ENCODE peak calls at places on chromosome 13, in nine cellular contexts. One of them, this sample, is unnamed.

GRCh38 chr13:110388141-110388943 is 81.3 kb downstream of the COL4A2 start:
- DNase-seq in AG09319: no peak
- DNase-seq in foreskin fibroblast: no peak
- DNase-seq in fibroblast of lung: peak; percentile 86
- DNase-seq in bronchial epithelial cell: peak; percentile 58
- DNase-seq in progenitor cell of endocrine pancreas: no peak
- DNase-seq in neural progenitor cell: no peak
- DNase-seq in upper lobe of left lung: peak; percentile 49
- DNase-seq in CD4-positive, alpha-beta T cell: no peak
- DNase-seq in this sample: no peak

GRCh38 chr13:93861818-93862217 is 617.7 kb downstream of the DCT start:
- DNase-seq in CD4-positive, alpha-beta T cell: no peak
- DNase-seq in neural progenitor cell: no peak
- DNase-seq in progenitor cell of endocrine pancreas: no peak
- DNase-seq in bronchial epithelial cell: peak; percentile 5
- DNase-seq in fibroblast of lung: peak; percentile 71
- DNase-seq in AG09319: no peak
- DNase-seq in upper lobe of left lung: no peak
- DNase-seq in foreskin fibroblast: peak; percentile 37
- DNase-seq in this sample: no peak

GRCh38 chr13:81395368-81395767 is 1054.4 kb upstream of the SPRY2 start:
- DNase-seq in upper lobe of left lung: no peak
- DNase-seq in CD4-positive, alpha-beta T cell: no peak
- DNase-seq in AG09319: no peak
- DNase-seq in fibroblast of lung: no peak
- DNase-seq in foreskin fibroblast: no peak
- DNase-seq in progenitor cell of endocrine pancreas: no peak
- DNase-seq in neural progenitor cell: peak; percentile 59
- DNase-seq in bronchial epithelial cell: no peak
- DNase-seq in this sample: no peak

GRCh38 chr13:46210362-46211083 is 1.2 kb upstream of the LRRC63 start:
- DNase-seq in bronchial epithelial cell: no peak
- DNase-seq in fibroblast of lung: no peak
- DNase-seq in upper lobe of left lung: no peak
- DNase-seq in progenitor cell of endocrine pancreas: no peak
- DNase-seq in AG09319: no peak
- DNase-seq in CD4-positive, alpha-beta T cell: no peak
- DNase-seq in neural progenitor cell: no peak
- DNase-seq in foreskin fibroblast: no peak
- DNase-seq in this sample: no peak

GRCh38 chr13:59061621-59062020 is 1102.1 kb downstream of the DIAPH3 start:
- DNase-seq in AG09319: no peak
- DNase-seq in upper lobe of left lung: no peak
- DNase-seq in neural progenitor cell: no peak
- DNase-seq in bronchial epithelial cell: no peak
- DNase-seq in progenitor cell of endocrine pancreas: no peak
- DNase-seq in foreskin fibroblast: no peak
- DNase-seq in fibroblast of lung: no peak
- DNase-seq in CD4-positive, alpha-beta T cell: no peak
- DNase-seq in this sample: no peak

GRCh38 chr13:33228645-33229445 is 56.7 kb downstream of the STARD13 start:
- DNase-seq in upper lobe of left lung: no peak
- DNase-seq in neural progenitor cell: peak; percentile 51
- DNase-seq in bronchial epithelial cell: peak; percentile 45
- DNase-seq in AG09319: peak; percentile 57
- DNase-seq in fibroblast of lung: peak; percentile 70
- DNase-seq in foreskin fibroblast: peak; percentile 77
- DNase-seq in progenitor cell of endocrine pancreas: no peak
- DNase-seq in CD4-positive, alpha-beta T cell: no peak
- DNase-seq in this sample: no peak

GRCh38 chr13:101795460-101795859 is 343.0 kb downstream of the ITGBL1 start:
- DNase-seq in CD4-positive, alpha-beta T cell: no peak
- DNase-seq in progenitor cell of endocrine pancreas: no peak
- DNase-seq in bronchial epithelial cell: no peak
- DNase-seq in upper lobe of left lung: no peak
- DNase-seq in AG09319: no peak
- DNase-seq in foreskin fibroblast: no peak
- DNase-seq in fibroblast of lung: no peak
- DNase-seq in neural progenitor cell: no peak
- DNase-seq in this sample: no peak

GRCh38 chr13:86792153-86792651 is 879.0 kb upstream of the SLITRK5 start:
- DNase-seq in foreskin fibroblast: no peak
- DNase-seq in progenitor cell of endocrine pancreas: no peak
- DNase-seq in bronchial epithelial cell: no peak
- DNase-seq in neural progenitor cell: no peak
- DNase-seq in upper lobe of left lung: no peak
- DNase-seq in CD4-positive, alpha-beta T cell: no peak
- DNase-seq in fibroblast of lung: no peak
- DNase-seq in AG09319: no peak
- DNase-seq in this sample: no peak

GRCh38 chr13:93318538-93318937 is 91.9 kb downstream of the GPC6 start:
- DNase-seq in AG09319: no peak
- DNase-seq in neural progenitor cell: no peak
- DNase-seq in foreskin fibroblast: no peak
- DNase-seq in CD4-positive, alpha-beta T cell: no peak
- DNase-seq in bronchial epithelial cell: peak; percentile 50
- DNase-seq in upper lobe of left lung: peak; percentile 28
- DNase-seq in progenitor cell of endocrine pancreas: no peak
- DNase-seq in fibroblast of lung: peak; percentile 38
- DNase-seq in this sample: no peak

GRCh38 chr13:43880451-43880850 is 747 bp downstream of the LACC1 start:
- DNase-seq in AG09319: no peak
- DNase-seq in progenitor cell of endocrine pancreas: no peak
- DNase-seq in neural progenitor cell: no peak
- DNase-seq in bronchial epithelial cell: no peak
- DNase-seq in CD4-positive, alpha-beta T cell: no peak
- DNase-seq in foreskin fibroblast: no peak
- DNase-seq in upper lobe of left lung: no peak
- DNase-seq in fibroblast of lung: peak; percentile 10
- DNase-seq in this sample: no peak

GRCh38 chr13:31168736-31169135 is 7.0 kb upstream of the HSPH1 start:
- DNase-seq in bronchial epithelial cell: no peak
- DNase-seq in neural progenitor cell: no peak
- DNase-seq in upper lobe of left lung: no peak
- DNase-seq in CD4-positive, alpha-beta T cell: no peak
- DNase-seq in progenitor cell of endocrine pancreas: no peak
- DNase-seq in AG09319: no peak
- DNase-seq in fibroblast of lung: no peak
- DNase-seq in foreskin fibroblast: no peak
- DNase-seq in this sample: no peak

GRCh38 chr13:100630564-100630963 is 42.0 kb upstream of the GGACT start:
- DNase-seq in CD4-positive, alpha-beta T cell: no peak
- DNase-seq in AG09319: no peak
- DNase-seq in bronchial epithelial cell: no peak
- DNase-seq in fibroblast of lung: no peak
- DNase-seq in foreskin fibroblast: no peak
- DNase-seq in progenitor cell of endocrine pancreas: no peak
- DNase-seq in upper lobe of left lung: no peak
- DNase-seq in neural progenitor cell: peak; percentile 78
- DNase-seq in this sample: no peak

DNA sequence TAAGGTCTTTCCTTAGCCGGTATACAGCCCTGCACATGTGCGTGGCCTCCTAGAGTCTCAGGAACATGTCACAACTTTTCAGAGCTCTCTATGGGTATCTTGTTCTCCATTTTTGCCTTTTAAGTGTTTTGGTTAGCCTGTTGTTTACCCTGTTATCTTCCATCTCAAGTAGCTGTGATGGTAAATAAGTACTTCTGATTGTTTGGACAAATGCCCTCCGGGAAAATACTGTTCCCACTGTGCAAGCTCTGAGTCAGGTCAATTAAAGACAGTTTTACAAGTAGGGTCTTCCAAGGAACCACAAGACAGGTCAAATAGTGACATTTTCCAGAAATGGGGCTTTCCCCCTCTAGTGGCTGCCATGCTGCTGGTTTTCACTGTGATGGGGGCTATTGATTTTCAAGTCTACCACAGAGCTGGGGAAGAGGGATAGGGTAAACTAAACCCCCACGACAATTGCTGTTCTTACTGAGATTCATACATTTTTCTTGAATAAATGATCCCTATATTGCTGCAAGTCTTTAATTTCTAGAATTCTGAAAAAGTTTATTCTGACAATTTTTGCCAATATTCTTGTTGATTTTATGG is 109.5 kb downstream of the TM9SF2 start:
- DNase-seq in AG09319: no peak
- DNase-seq in progenitor cell of endocrine pancreas: no peak
- DNase-seq in upper lobe of left lung: no peak
- DNase-seq in fibroblast of lung: no peak
- DNase-seq in CD4-positive, alpha-beta T cell: no peak
- DNase-seq in bronchial epithelial cell: no peak
- DNase-seq in neural progenitor cell: no peak
- DNase-seq in foreskin fibroblast: no peak
- DNase-seq in this sample: no peak
- TF ChIP-seq CTCF in AG09319: peak; percentile 22
- TF ChIP-seq CTCF in progenitor cell of endocrine pancreas: peak; percentile 27
- TF ChIP-seq CTCF in upper lobe of left lung: no peak
- TF ChIP-seq CTCF in fibroblast of lung: peak; percentile 28
- TF ChIP-seq CTCF in CD4-positive, alpha-beta T cell: no peak
- TF ChIP-seq CTCF in bronchial epithelial cell: peak; percentile 5
- TF ChIP-seq CTCF in neural progenitor cell: peak; percentile 54
- TF ChIP-seq CTCF in foreskin fibroblast: peak; percentile 5
- TF ChIP-seq CTCF in this sample: no peak

GRCh38 chr13:21777166-21777565 is 106.3 kb downstream of the FGF9 start:
- DNase-seq in upper lobe of left lung: no peak
- DNase-seq in neural progenitor cell: no peak
- DNase-seq in bronchial epithelial cell: no peak
- DNase-seq in foreskin fibroblast: no peak
- DNase-seq in CD4-positive, alpha-beta T cell: no peak
- DNase-seq in fibroblast of lung: no peak
- DNase-seq in progenitor cell of endocrine pancreas: no peak
- DNase-seq in AG09319: no peak
- DNase-seq in this sample: no peak
- TF ChIP-seq CTCF in upper lobe of left lung: no peak
- TF ChIP-seq CTCF in neural progenitor cell: no peak
- TF ChIP-seq CTCF in bronchial epithelial cell: no peak
- TF ChIP-seq CTCF in foreskin fibroblast: no peak
- TF ChIP-seq CTCF in CD4-positive, alpha-beta T cell: no peak
- TF ChIP-seq CTCF in fibroblast of lung: no peak
- TF ChIP-seq CTCF in progenitor cell of endocrine pancreas: no peak
- TF ChIP-seq CTCF in AG09319: no peak
- TF ChIP-seq CTCF in this sample: no peak

DNA sequence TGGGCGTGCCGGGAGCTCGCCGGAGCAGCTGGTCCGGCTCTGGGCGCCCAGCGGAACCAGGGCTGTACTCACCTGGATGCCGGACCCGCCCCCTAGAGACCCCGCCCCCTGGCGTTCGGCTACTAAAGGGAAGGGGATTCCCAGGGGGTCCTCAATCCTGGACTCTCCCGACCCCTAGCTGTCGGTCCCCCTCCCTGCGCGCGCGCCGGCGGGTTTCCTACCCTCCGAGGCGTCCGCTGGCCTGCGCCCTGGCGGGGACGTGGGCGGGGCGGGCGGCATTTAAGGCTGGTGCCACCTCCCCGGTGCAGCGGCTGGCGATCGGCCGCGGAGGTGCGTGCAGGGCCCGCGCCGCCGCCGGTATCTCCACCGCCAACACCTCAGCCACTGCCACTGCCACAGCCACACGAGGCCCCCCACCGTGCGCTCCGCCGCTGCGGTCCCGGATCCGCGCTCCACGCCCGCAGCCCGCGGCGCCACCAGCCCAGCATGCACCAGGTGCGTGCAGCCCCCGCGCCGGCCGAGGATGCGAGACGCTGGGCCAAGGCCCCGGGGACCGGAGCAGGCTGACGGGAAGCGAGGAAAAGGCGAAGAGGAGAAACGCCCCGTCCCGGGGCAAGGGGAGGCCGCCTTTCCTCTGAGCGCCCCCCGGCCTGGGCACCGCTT is at the start of gene ATP12A:
- DNase-seq in upper lobe of left lung: peak; percentile 41
- DNase-seq in foreskin fibroblast: no peak
- DNase-seq in AG09319: no peak
- DNase-seq in progenitor cell of endocrine pancreas: peak; percentile 70
- DNase-seq in CD4-positive, alpha-beta T cell: peak; percentile 9
- DNase-seq in fibroblast of lung: no peak
- DNase-seq in neural progenitor cell: peak; percentile 81
- DNase-seq in bronchial epithelial cell: no peak
- DNase-seq in this sample: no peak
- TF ChIP-seq CTCF in upper lobe of left lung: no peak
- TF ChIP-seq CTCF in foreskin fibroblast: no peak
- TF ChIP-seq CTCF in AG09319: no peak
- TF ChIP-seq CTCF in progenitor cell of endocrine pancreas: peak; percentile 36
- TF ChIP-seq CTCF in CD4-positive, alpha-beta T cell: no peak
- TF ChIP-seq CTCF in fibroblast of lung: no peak
- TF ChIP-seq CTCF in neural progenitor cell: peak; percentile 48
- TF ChIP-seq CTCF in bronchial epithelial cell: peak; percentile 8
- TF ChIP-seq CTCF in this sample: no peak

DNA sequence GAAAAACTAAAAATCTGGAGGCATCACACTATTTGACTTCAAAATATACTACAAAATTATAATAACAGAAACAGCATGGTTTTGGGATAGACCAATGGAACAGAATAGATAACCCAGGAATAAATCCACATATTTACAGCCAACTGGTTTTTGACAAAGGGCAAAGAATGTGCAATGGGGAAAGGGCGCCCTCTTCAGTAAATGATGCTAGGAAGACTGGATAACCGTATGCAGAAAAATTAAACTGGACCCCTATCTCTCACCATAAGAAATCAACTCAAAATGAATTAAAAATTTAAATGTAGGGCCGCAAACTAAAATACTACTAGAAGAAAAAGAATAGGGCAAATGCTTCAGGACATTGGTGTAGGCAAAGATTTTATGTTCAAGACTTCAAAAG is 440.5 kb upstream of the SGCG start:
- DNase-seq in progenitor cell of endocrine pancreas: no peak
- DNase-seq in bronchial epithelial cell: peak; percentile 2
- DNase-seq in foreskin fibroblast: no peak
- DNase-seq in upper lobe of left lung: no peak
- DNase-seq in CD4-positive, alpha-beta T cell: no peak
- DNase-seq in fibroblast of lung: peak; percentile 30
- DNase-seq in AG09319: no peak
- DNase-seq in neural progenitor cell: peak; percentile 49
- DNase-seq in this sample: no peak
- TF ChIP-seq CTCF in progenitor cell of endocrine pancreas: peak; percentile 17
- TF ChIP-seq CTCF in bronchial epithelial cell: peak; percentile 7
- TF ChIP-seq CTCF in foreskin fibroblast: no peak
- TF ChIP-seq CTCF in upper lobe of left lung: no peak
- TF ChIP-seq CTCF in CD4-positive, alpha-beta T cell: no peak
- TF ChIP-seq CTCF in fibroblast of lung: peak; percentile 34
- TF ChIP-seq CTCF in AG09319: no peak
- TF ChIP-seq CTCF in neural progenitor cell: peak; percentile 74
- TF ChIP-seq CTCF in this sample: no peak

GRCh38 chr13:34779171-34779570 is 162.9 kb upstream of the NBEA start:
- DNase-seq in neural progenitor cell: no peak
- DNase-seq in bronchial epithelial cell: no peak
- DNase-seq in fibroblast of lung: no peak
- DNase-seq in progenitor cell of endocrine pancreas: no peak
- DNase-seq in AG09319: no peak
- DNase-seq in upper lobe of left lung: no peak
- DNase-seq in CD4-positive, alpha-beta T cell: no peak
- DNase-seq in foreskin fibroblast: no peak
- DNase-seq in this sample: no peak
- TF ChIP-seq CTCF in neural progenitor cell: peak; percentile 23
- TF ChIP-seq CTCF in bronchial epithelial cell: peak; percentile 3
- TF ChIP-seq CTCF in fibroblast of lung: no peak
- TF ChIP-seq CTCF in progenitor cell of endocrine pancreas: no peak
- TF ChIP-seq CTCF in AG09319: no peak
- TF ChIP-seq CTCF in upper lobe of left lung: no peak
- TF ChIP-seq CTCF in CD4-positive, alpha-beta T cell: no peak
- TF ChIP-seq CTCF in foreskin fibroblast: no peak
- TF ChIP-seq CTCF in this sample: no peak

This sample was measured in osteocyte.